ENCODE peak calls at places on chromosomes 7 and 10, in five cellular contexts. One of them, this sample, is unnamed.

GRCh38 chr7:38629621-38630020 is 1.6 kb downstream of the AMPH start:
- DNase-seq in memory B cell: no peak
- DNase-seq in CD8-positive, alpha-beta T cell: no peak
- DNase-seq in NCI-H2171 treated with DMSO at 0.1 percent for 48 hours: peak; percentile 41
- DNase-seq in AG04450: no peak
- DNase-seq in this sample: no peak

GRCh38 chr10:18400911-18401260 is 250.5 kb downstream of the NSUN6 start:
- DNase-seq in memory B cell: no peak
- DNase-seq in CD8-positive, alpha-beta T cell: no peak
- DNase-seq in NCI-H2171 treated with DMSO at 0.1 percent for 48 hours: peak; percentile 43
- DNase-seq in AG04450: no peak
- DNase-seq in this sample: no peak

GRCh38 chr7:138021889-138022288 is 20.0 kb upstream of the CREB3L2 start:
- DNase-seq in memory B cell: no peak
- DNase-seq in CD8-positive, alpha-beta T cell: no peak
- DNase-seq in NCI-H2171 treated with DMSO at 0.1 percent for 48 hours: no peak
- DNase-seq in AG04450: no peak
- DNase-seq in this sample: no peak

GRCh38 chr10:123380491-123381085 is 226.4 kb downstream of the BUB3 start:
- DNase-seq in memory B cell: no peak
- DNase-seq in CD8-positive, alpha-beta T cell: no peak
- DNase-seq in NCI-H2171 treated with DMSO at 0.1 percent for 48 hours: peak; percentile 7
- DNase-seq in AG04450: no peak
- DNase-seq in this sample: peak; percentile 3

GRCh38 chr10:121994429-121994881 is 5.5 kb downstream of the TACC2 start:
- DNase-seq in memory B cell: no peak
- DNase-seq in CD8-positive, alpha-beta T cell: no peak
- DNase-seq in NCI-H2171 treated with DMSO at 0.1 percent for 48 hours: no peak
- DNase-seq in AG04450: no peak
- DNase-seq in this sample: no peak

GRCh38 chr7:90407484-90407821 is 4.2 kb downstream of the CLDN12 start:
- DNase-seq in memory B cell: no peak
- DNase-seq in CD8-positive, alpha-beta T cell: no peak
- DNase-seq in NCI-H2171 treated with DMSO at 0.1 percent for 48 hours: no peak
- DNase-seq in AG04450: no peak
- DNase-seq in this sample: no peak

GRCh38 chr10:79372871-79373270 is 25.6 kb downstream of the PPIF start:
- DNase-seq in memory B cell: no peak
- DNase-seq in CD8-positive, alpha-beta T cell: no peak
- DNase-seq in NCI-H2171 treated with DMSO at 0.1 percent for 48 hours: no peak
- DNase-seq in AG04450: no peak
- DNase-seq in this sample: no peak

GRCh38 chr10:74930962-74931361 is 104.6 kb downstream of the KAT6B start:
- DNase-seq in memory B cell: no peak
- DNase-seq in CD8-positive, alpha-beta T cell: no peak
- DNase-seq in NCI-H2171 treated with DMSO at 0.1 percent for 48 hours: peak; percentile 74
- DNase-seq in AG04450: no peak
- DNase-seq in this sample: peak; percentile 2

GRCh38 chr10:121823993-121824463 is 103.8 kb downstream of the ATE1 start:
- DNase-seq in memory B cell: no peak
- DNase-seq in CD8-positive, alpha-beta T cell: no peak
- DNase-seq in NCI-H2171 treated with DMSO at 0.1 percent for 48 hours: no peak
- DNase-seq in AG04450: no peak
- DNase-seq in this sample: peak; percentile 0

GRCh38 chr7:135334830-135335543 is 101.3 kb downstream of the STRA8 start:
- DNase-seq in memory B cell: no peak
- DNase-seq in CD8-positive, alpha-beta T cell: no peak
- DNase-seq in NCI-H2171 treated with DMSO at 0.1 percent for 48 hours: peak; percentile 41
- DNase-seq in AG04450: no peak
- DNase-seq in this sample: no peak

GRCh38 chr7:31957090-31957720 is 113.0 kb downstream of the PDE1C start:
- DNase-seq in memory B cell: no peak
- DNase-seq in CD8-positive, alpha-beta T cell: no peak
- DNase-seq in NCI-H2171 treated with DMSO at 0.1 percent for 48 hours: no peak
- DNase-seq in AG04450: no peak
- DNase-seq in this sample: no peak

GRCh38 chr10:125102821-125103220 is 57.5 kb downstream of the CTBP2 start:
- DNase-seq in memory B cell: no peak
- DNase-seq in CD8-positive, alpha-beta T cell: no peak
- DNase-seq in NCI-H2171 treated with DMSO at 0.1 percent for 48 hours: peak; percentile 43
- DNase-seq in AG04450: no peak
- DNase-seq in this sample: no peak

GRCh38 chr10:83574770-83575169 is 564.5 kb upstream of the GHITM start:
- DNase-seq in memory B cell: no peak
- DNase-seq in CD8-positive, alpha-beta T cell: no peak
- DNase-seq in NCI-H2171 treated with DMSO at 0.1 percent for 48 hours: no peak
- DNase-seq in AG04450: no peak
- DNase-seq in this sample: no peak

GRCh38 chr7:2214636-2215035 is 18.1 kb downstream of the MAD1L1 start:
- DNase-seq in memory B cell: no peak
- DNase-seq in CD8-positive, alpha-beta T cell: no peak
- DNase-seq in NCI-H2171 treated with DMSO at 0.1 percent for 48 hours: no peak
- DNase-seq in AG04450: no peak
- DNase-seq in this sample: no peak

GRCh38 chr7:56537952-56538351 is 421.7 kb upstream of the NUPR2 start:
- DNase-seq in memory B cell: no peak
- DNase-seq in CD8-positive, alpha-beta T cell: no peak
- DNase-seq in NCI-H2171 treated with DMSO at 0.1 percent for 48 hours: no peak
- DNase-seq in AG04450: no peak
- DNase-seq in this sample: no peak

GRCh38 chr10:75772153-75772887 is 340.9 kb downstream of the LRMDA start:
- DNase-seq in memory B cell: no peak
- DNase-seq in CD8-positive, alpha-beta T cell: no peak
- DNase-seq in NCI-H2171 treated with DMSO at 0.1 percent for 48 hours: no peak
- DNase-seq in AG04450: no peak
- DNase-seq in this sample: no peak

This sample was measured in DMS 273 treated with DMSO at 0.1 percent for 48 hours.